ENCODE peak calls at places on chromosomes 4 and X, in four cellular contexts. C is activated CD4-positive, alpha-beta T cell treated with anti-CD3 and anti-CD28 coated beads for 24 hours; Q is NCI-H524; T is lower lobe of right lung. G is an unnamed sample.

GRCh38 chrX:70241501-70241900 is 7.0 kb downstream of the AWAT1 start:
- DNase-seq in C (no peak), Q (no peak), T (no peak), G (no peak)

GRCh38 chr4:128362760-128363159 is 75.1 kb upstream of the PGRMC2 start:
- DNase-seq in C (no peak), Q (no peak), T (no peak), G (no peak)

GRCh38 chrX:10649286-10649685 is 28.9 kb upstream of the MID1 start:
- DNase-seq in C (no peak), Q (no peak), T (no peak), G (no peak)

GRCh38 chr4:2818351-2818939 is 25.2 kb upstream of the ADD1 start:
- DNase-seq in C (no peak), Q (no peak), T (no peak), G (no peak)

GRCh38 chrX:40694833-40695232 is 40.5 kb downstream of the MED14 start:
- DNase-seq in C (no peak), Q (no peak), T (no peak), G (no peak)

GRCh38 chr4:125325733-125326132 is 11.0 kb downstream of the FAT4 start:
- DNase-seq in C (no peak), Q (no peak), T (no peak), G (no peak)

GRCh38 chrX:40849906-40850672 is 114.7 kb upstream of the MED14 start:
- DNase-seq in C (no peak), Q (peak), T (no peak), G (no peak)

GRCh38 chr4:62510228-62510627 is 1310.1 kb downstream of the ADGRL3 start:
- DNase-seq in C (no peak), Q (no peak), T (no peak), G (no peak)

GRCh38 chr4:151665442-151666127 is 95.2 kb downstream of the GATB start:
- DNase-seq in C (no peak), Q (no peak), T (no peak), G (no peak)

GRCh38 chr4:22091906-22092305 is 143.3 kb upstream of the KCNIP4 start:
- DNase-seq in C (no peak), Q (peak), T (no peak), G (no peak)

GRCh38 chr4:173057442-173057841 is 111.2 kb upstream of the GALNT7 start:
- DNase-seq in C (no peak), Q (no peak), T (no peak), G (no peak)

G was measured in Right ventricle myocardium superior.